ENCODE peak calls at places on chromosomes 2 and 18, in seven cellular contexts. R is heart left ventricle; T is stomach; P is effector memory CD4-positive, alpha-beta T cell; S is uterus; B is HAP-1; H is tibial artery. L is an unnamed sample.

GRCh38 chr18:26487437-26487836 is 60.9 kb downstream of the KCTD1 start:
- DNase-seq in R (no peak), T (peak; percentile 49), P (no peak), S (no peak), B (no peak), H (no peak), L (no peak)

GRCh38 chr18:58114766-58115165 is 70.7 kb downstream of the NEDD4L start:
- DNase-seq in R (no peak), T (no peak), P (no peak), S (no peak), B (peak; percentile 59), H (no peak), L (peak; percentile 84)

GRCh38 chr2:64989982-64990614 is 899 bp downstream of the SLC1A4 start:
- DNase-seq in R (no peak), T (peak; percentile 28), P (no peak), S (peak; percentile 22), B (no peak), H (peak; percentile 23), L (peak; percentile 28)

GRCh38 chr2:45962522-45962921 is 311.0 kb downstream of the PRKCE start:
- DNase-seq in R (peak; percentile 71), T (peak; percentile 33), P (no peak), S (peak; percentile 59), B (no peak), H (no peak), L (no peak)

GRCh38 chr18:22557160-22557941 is 139.6 kb upstream of the CTAGE1 start:
- DNase-seq in R (no peak), T (no peak), P (no peak), S (no peak), B (no peak), H (no peak), L (peak; percentile 18)

GRCh38 chr2:121530210-121530562 is 494 bp upstream of the RNU4ATAC start:
- DNase-seq in R (peak; percentile 76), T (peak; percentile 66), P (no peak), S (peak; percentile 63), B (peak; percentile 83), H (peak; percentile 54), L (peak; percentile 78)

GRCh38 chr2:235614176-235614860 is 120.5 kb downstream of the AGAP1 start:
- DNase-seq in R (no peak), T (no peak), P (no peak), S (no peak), B (no peak), H (peak; percentile 53), L (no peak)

GRCh38 chr2:208722737-208723136 is 316.1 kb downstream of the PTH2R start:
- DNase-seq in R (no peak), T (no peak), P (no peak), S (no peak), B (no peak), H (no peak), L (no peak)

GRCh38 chr2:66440011-66440542 is 5.2 kb downstream of the MEIS1 start:
- DNase-seq in R (peak; percentile 33), T (no peak), P (no peak), S (no peak), B (peak; percentile 28), H (no peak), L (peak; percentile 39)

GRCh38 chr18:63082661-63083531 is 236.7 kb downstream of the BCL2 start:
- DNase-seq in R (no peak), T (no peak), P (no peak), S (peak; percentile 87), B (no peak), H (no peak), L (no peak)

GRCh38 chr2:10162586-10163497 is 40.3 kb downstream of the RRM2 start:
- DNase-seq in R (no peak), T (no peak), P (no peak), S (no peak), B (peak; percentile 58), H (no peak), L (peak; percentile 61)

GRCh38 chr2:169734172-169734847 is 678 bp downstream of the KLHL23 start:
- DNase-seq in R (peak; percentile 19), T (peak; percentile 31), P (no peak), S (peak; percentile 20), B (peak; percentile 59), H (no peak), L (peak; percentile 73)

GRCh38 chr2:54958717-54959371 is 91.4 kb downstream of the RTN4 start:
- DNase-seq in R (no peak), T (no peak), P (no peak), S (no peak), B (no peak), H (no peak), L (no peak)

GRCh38 chr2:11616851-11617415 is 53.1 kb downstream of the NTSR2 start:
- DNase-seq in R (no peak), T (no peak), P (no peak), S (no peak), B (no peak), H (no peak), L (no peak)

GRCh38 chr18:681985-682384 is 24.5 kb downstream of the TYMS start:
- DNase-seq in R (no peak), T (no peak), P (no peak), S (no peak), B (peak; percentile 1), H (no peak), L (no peak)

DNA sequence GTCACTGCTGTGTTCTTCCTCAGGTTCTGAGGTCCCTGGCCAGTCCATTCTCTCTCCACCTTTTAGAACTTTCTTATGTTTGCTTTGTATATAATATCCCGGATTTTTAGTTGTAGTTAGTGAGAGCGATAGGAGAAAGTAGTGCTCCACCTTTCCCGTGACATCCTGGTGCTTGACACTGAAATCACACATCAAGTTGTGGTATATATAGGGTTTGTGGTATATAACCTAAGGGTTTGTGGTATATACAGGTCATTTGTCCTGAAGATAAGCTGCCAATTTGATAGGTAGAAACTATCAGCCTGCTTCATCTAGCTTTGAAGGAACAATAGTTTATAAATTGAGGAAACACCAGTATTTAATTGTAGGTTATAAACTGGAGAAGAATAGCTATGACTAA is 13.1 kb downstream of the ZNF892 start:
- DNase-seq in R (no peak), T (no peak), P (no peak), S (no peak), B (no peak), H (no peak), L (no peak)
- H3K9me3 ChIP-seq in R (peaks cover 100% of the 10 kb centered on the region), T (peaks cover 100% of the 10 kb centered on the region), P (peaks cover 50% of the 10 kb centered on the region), S (no peaks in the 10 kb centered on the region), B (peaks cover 7% of the 10 kb centered on the region), H (peaks cover 84% of the 10 kb centered on the region), L (peaks cover 64% of the 10 kb centered on the region)

DNA sequence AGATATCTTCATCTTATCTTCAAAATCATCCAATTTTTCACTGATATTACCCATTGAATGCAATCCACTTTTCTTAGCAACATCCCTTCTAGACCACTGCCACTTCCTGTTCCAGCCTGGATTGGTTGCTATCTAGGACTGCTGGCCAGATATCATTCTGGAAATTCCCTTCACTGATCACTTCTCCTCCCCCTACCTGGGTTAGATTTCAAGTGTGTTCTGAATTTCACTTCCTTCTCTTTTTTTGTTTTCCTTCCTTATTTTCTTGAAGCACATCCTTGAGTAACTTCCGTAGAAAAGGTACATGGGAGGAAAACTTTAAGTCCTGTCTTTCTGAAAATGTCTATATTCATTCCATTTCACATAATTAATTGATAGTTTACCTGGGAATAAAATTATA is 82.0 kb upstream of the IL1R2 start:
- DNase-seq in R (no peak), T (no peak), P (no peak), S (no peak), B (no peak), H (no peak), L (no peak)
- H3K9me3 ChIP-seq in R (peaks cover 11% of the 10 kb centered on the region), T (peaks cover 30% of the 10 kb centered on the region), P (peaks cover 6% of the 10 kb centered on the region), S (no peaks in the 10 kb centered on the region), B (no peaks in the 10 kb centered on the region), H (peaks cover 7% of the 10 kb centered on the region), L (peaks cover 11% of the 10 kb centered on the region)

GRCh38 chr18:79724299-79725080 is 44.9 kb downstream of the CTDP1 start:
- DNase-seq in R (no peak), T (no peak), P (no peak), S (no peak), B (no peak), H (no peak), L (no peak)

GRCh38 chr18:79727211-79727610 is 47.6 kb downstream of the CTDP1 start:
- DNase-seq in R (no peak), T (no peak), P (no peak), S (no peak), B (no peak), H (no peak), L (no peak)

GRCh38 chr18:79726721-79727120 is 47.1 kb downstream of the CTDP1 start:
- DNase-seq in R (no peak), T (no peak), P (no peak), S (no peak), B (no peak), H (no peak), L (no peak)

GRCh38 chr18:79723628-79724027 is 44.0 kb downstream of the CTDP1 start:
- DNase-seq in R (no peak), T (no peak), P (no peak), S (no peak), B (no peak), H (no peak), L (no peak)

GRCh38 chr18:79725486-79725885 is 45.9 kb downstream of the CTDP1 start:
- DNase-seq in R (no peak), T (no peak), P (no peak), S (no peak), B (no peak), H (no peak), L (no peak)
- H3K9me3 ChIP-seq in R (no peaks in the 10 kb centered on the region), T (no peaks in the 10 kb centered on the region), P (no peaks in the 10 kb centered on the region), S (no peaks in the 10 kb centered on the region), B (no peaks in the 10 kb centered on the region), H (no peaks in the 10 kb centered on the region), L (no peaks in the 10 kb centered on the region)

DNA sequence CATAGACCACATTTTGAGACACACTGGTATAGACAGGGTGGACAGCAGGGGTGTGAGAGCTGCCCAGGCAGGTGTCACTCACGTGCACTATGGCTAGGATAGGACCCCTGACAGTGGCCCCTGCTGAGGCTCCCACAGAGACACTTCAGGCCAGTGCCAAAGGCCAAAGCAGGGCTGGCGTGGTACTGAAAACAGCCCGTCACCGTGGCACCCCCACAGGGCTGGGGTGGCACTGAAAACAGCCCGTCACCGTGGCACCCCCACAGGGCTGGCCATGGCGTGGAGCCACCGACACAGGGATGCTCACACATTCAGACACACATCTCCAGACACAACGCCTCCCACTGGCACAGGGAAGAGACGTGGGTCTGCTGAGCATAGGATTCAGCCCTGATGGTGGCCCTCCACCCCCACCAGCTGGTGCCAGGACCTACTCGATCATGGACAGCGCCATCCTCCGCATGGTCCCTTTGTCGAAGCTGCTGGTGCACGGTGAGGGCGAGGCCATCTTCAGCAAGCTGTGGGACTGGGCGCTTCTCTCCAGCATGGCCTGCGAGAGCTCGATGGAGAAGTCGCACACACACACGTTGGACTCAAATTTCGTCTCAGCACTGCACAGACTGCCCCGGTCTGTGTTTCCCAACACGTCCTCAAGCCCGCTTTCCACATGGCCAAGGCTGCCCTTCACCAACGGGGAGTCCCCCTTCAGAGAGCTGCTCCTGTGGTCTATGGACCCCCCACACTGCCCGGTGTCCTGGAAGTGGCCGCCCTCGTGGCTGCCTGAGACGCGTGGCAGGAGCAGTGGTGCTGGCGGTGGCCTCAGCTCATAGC is 34.1 kb downstream of the ANKMY1 start:
- DNase-seq in R (no peak), T (no peak), P (no peak), S (no peak), B (no peak), H (no peak), L (no peak)
- H3K9me3 ChIP-seq in R (no peaks in the 10 kb centered on the region), T (peaks cover 13% of the 10 kb centered on the region), P (no peaks in the 10 kb centered on the region), S (no peaks in the 10 kb centered on the region), B (peaks cover 21% of the 10 kb centered on the region), H (no peaks in the 10 kb centered on the region), L (no peaks in the 10 kb centered on the region)

DNA sequence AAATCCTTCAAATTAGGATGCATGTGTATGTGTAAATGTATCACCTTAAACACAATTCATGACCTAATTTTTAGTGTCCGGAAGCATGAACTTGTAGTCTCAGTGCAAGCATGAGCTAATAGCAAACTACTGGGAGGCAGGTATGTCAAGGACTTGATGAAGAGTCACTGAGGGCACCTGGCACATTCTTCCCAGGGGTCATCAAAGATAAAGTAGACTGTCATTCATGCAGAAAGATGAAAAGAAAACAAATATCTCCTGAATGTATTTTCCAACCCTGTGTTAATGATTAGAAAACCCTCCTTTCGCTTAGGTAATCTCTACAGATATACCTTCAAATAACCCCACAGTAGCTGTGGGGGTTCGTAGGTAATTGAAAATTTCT is 234.9 kb downstream of the SOCS6 start:
- DNase-seq in R (no peak), T (no peak), P (no peak), S (no peak), B (no peak), H (no peak), L (no peak)
- H3K9me3 ChIP-seq in R (no peaks in the 10 kb centered on the region), T (peaks cover 11% of the 10 kb centered on the region), P (no peaks in the 10 kb centered on the region), S (no peaks in the 10 kb centered on the region), B (no peaks in the 10 kb centered on the region), H (peaks cover 2% of the 10 kb centered on the region), L (no peaks in the 10 kb centered on the region)